ENCODE peak calls at places on chromosomes 2 and 18, in ten cellular contexts. P is fibroblast of lung; Z is naive thymus-derived CD4-positive, alpha-beta T cell; U is PC-3; N is CD4-positive, alpha-beta memory T cell; C is A549; E is breast epithelium; G is spleen; W is mesenchymal stem cell; T is small intestine. F is an unnamed sample.

GRCh38 chr2:77512521-77512920 is 9.7 kb downstream of the LRRTM4 start:
- DNase-seq in P (peak), Z (no peak), U (peak), N (no peak), C (no peak), E (no peak), G (no peak), W (peak), T (no peak), F (no peak)

GRCh38 chr2:66578067-66578852 is 143.3 kb downstream of the MEIS1 start:
- DNase-seq in P (no peak), Z (no peak), U (no peak), N (no peak), C (no peak), E (no peak), G (peak), W (no peak), T (no peak), F (no peak)

GRCh38 chr2:217045725-217046475 is 186.0 kb upstream of the TNP1 start:
- DNase-seq in P (peak), Z (no peak), U (peak), N (no peak), C (peak), E (no peak), G (no peak), W (no peak), T (no peak), F (no peak)

GRCh38 chr2:62197609-62198236 is 1.8 kb downstream of the B3GNT2 start:
- DNase-seq in P (no peak), Z (peak), U (peak), N (peak), C (no peak), E (no peak), G (peak), W (peak), T (peak), F (peak)

GRCh38 chr18:73670536-73670935 is 477.1 kb downstream of the FBXO15 start:
- DNase-seq in P (peak), Z (no peak), U (peak), N (no peak), C (no peak), E (no peak), G (no peak), W (no peak), T (no peak), F (peak)

GRCh38 chr18:55327454-55327853 is 260.5 kb downstream of the TCF4 start:
- DNase-seq in P (no peak), Z (no peak), U (no peak), N (no peak), C (no peak), E (no peak), G (no peak), W (no peak), T (no peak), F (no peak)

GRCh38 chr2:159157361-159158045 is 129.0 kb downstream of the WDSUB1 start:
- DNase-seq in P (no peak), Z (no peak), U (no peak), N (no peak), C (no peak), E (no peak), G (no peak), W (peak), T (no peak), F (peak)

GRCh38 chr2:30639836-30640235 is 167.4 kb downstream of the CAPN13 start:
- DNase-seq in P (no peak), Z (no peak), U (no peak), N (no peak), C (no peak), E (no peak), G (no peak), W (no peak), T (no peak), F (no peak)

GRCh38 chr2:239630618-239631286 is 229.9 kb upstream of the HDAC4 start:
- DNase-seq in P (peak), Z (no peak), U (peak), N (no peak), C (peak), E (peak), G (no peak), W (no peak), T (no peak), F (peak)

GRCh38 chr2:121036226-121036692 is 248.7 kb downstream of the TFCP2L1 start:
- DNase-seq in P (no peak), Z (no peak), U (peak), N (no peak), C (peak), E (no peak), G (no peak), W (no peak), T (peak), F (no peak)

GRCh38 chr18:3603460-3604259 is 153.7 kb downstream of the TGIF1 start:
- DNase-seq in P (peak), Z (no peak), U (peak), N (no peak), C (peak), E (no peak), G (peak), W (peak), T (peak), F (peak)

GRCh38 chr18:62715829-62716678 is 713 bp downstream of the PHLPP1 start:
- DNase-seq in P (peak), Z (peak), U (peak), N (peak), C (peak), E (peak), G (peak), W (peak), T (peak), F (peak)

GRCh38 chr2:9266711-9267110 is 60.1 kb downstream of the ASAP2 start:
- DNase-seq in P (peak), Z (no peak), U (no peak), N (no peak), C (no peak), E (no peak), G (no peak), W (peak), T (no peak), F (no peak)
- H3K27ac ChIP-seq in P (no peak), Z (no peak), U (no peak), N (no peak), C (no peak), E (no peak), G (no peak), W (no peak), T (no peak), F (peak)

GRCh38 chr2:7984693-7985353 is 697.0 kb upstream of the ID2 start:
- DNase-seq in P (no peak), Z (no peak), U (no peak), N (no peak), C (no peak), E (no peak), G (no peak), W (no peak), T (no peak), F (no peak)

GRCh38 chr2:7989823-7990222 is 692.0 kb upstream of the ID2 start:
- DNase-seq in P (no peak), Z (no peak), U (no peak), N (no peak), C (no peak), E (no peak), G (no peak), W (no peak), T (no peak), F (no peak)

GRCh38 chr2:7986431-7986830 is 695.4 kb upstream of the ID2 start:
- DNase-seq in P (no peak), Z (no peak), U (no peak), N (no peak), C (no peak), E (peak), G (no peak), W (no peak), T (no peak), F (no peak)

GRCh38 chr2:7987992-7988391 is 693.9 kb upstream of the ID2 start:
- DNase-seq in P (no peak), Z (no peak), U (no peak), N (no peak), C (no peak), E (no peak), G (no peak), W (no peak), T (no peak), F (no peak)

DNA sequence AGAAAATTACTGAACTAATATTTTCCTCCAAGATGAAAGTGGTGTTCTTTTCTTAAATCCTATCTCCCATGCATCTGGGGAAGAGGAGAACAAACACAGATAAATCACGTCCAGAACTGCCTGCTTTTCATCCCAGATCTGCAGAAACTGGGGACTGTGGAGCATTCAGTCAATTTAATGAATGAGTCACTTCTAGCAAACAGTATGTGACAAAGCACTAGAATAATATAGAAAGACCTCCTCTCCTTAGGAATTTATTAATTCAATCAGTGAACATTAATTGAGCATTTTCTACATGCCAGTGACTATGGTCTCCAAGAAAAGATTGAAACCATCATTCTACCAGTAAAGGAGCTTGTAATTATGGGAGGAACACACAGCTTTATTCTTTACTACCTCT is 693.4 kb upstream of the ID2 start:
- DNase-seq in P (no peak), Z (no peak), U (peak), N (no peak), C (no peak), E (no peak), G (no peak), W (no peak), T (no peak), F (no peak)
- H3K27ac ChIP-seq in P (no peak), Z (no peak), U (no peak), N (no peak), C (no peak), E (no peak), G (no peak), W (no peak), T (no peak), F (no peak)

DNA sequence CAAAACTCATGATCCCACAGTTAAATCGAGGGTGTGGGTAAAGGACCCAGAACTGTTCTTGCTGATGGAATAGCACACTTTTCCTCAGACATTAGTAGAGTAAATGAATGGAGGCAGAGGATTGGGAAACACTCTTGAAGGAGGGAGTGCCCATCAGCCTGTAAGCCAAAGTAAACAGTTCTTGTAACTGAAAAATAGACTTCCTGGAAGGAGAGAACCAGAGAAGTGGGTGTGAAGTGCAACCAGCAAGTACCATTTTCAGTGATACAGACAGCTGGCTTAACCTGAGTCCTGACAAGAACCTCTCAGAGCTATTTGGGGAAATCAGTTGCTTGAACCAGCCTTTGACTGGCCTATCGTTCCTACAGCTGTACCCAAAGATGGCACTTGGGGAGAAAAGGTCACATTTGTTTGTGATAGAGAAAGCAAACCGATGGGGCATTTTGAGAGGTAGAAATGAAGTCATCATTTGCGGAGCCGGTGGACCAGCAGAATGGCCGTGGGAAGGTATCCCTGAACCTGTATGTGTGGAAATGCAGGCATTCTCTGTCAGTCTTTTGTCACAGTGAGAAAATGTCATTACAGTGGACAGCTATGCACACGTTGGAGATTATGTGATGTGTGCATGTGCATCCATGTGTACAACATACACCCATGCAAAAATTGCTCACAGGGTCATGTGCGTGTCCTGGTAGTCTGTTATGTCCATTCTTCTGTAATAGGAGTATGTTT is 17.7 kb downstream of the CRIM1 start:
- DNase-seq in P (peak), Z (no peak), U (peak), N (no peak), C (peak), E (no peak), G (no peak), W (peak), T (peak), F (no peak)
- H3K27ac ChIP-seq in P (peak), Z (no peak), U (peak), N (no peak), C (peak), E (peak), G (peak), W (peak), T (no peak), F (peak)

DNA sequence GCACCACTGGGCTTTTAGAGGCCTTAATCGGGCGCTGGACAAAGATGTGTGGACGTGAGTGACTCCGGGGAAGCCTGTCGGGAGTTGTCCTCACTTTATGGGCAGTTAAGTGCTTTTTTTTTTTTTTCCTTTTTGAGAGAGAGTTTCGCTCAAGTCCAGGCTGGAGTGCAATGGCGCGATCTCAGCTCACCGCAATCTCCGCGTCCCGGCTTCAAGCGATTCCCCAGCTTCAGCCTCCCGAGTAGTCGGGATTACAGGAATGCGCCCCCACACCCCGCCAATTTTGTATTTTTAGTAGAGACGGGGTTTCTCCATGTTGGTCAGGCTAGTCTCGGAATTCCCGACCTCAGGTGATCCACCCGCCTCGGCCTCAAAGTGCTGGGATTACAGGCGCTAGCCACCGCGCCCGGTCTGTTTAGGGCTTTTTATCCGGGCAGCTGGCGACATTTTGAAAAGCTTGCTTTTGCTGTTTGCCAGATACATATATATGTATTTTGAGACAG is 1.5 kb downstream of the MSH6 start:
- DNase-seq in P (peak), Z (no peak), U (no peak), N (no peak), C (no peak), E (no peak), G (no peak), W (peak), T (no peak), F (no peak)
- H3K27ac ChIP-seq in P (peak), Z (peak), U (no peak), N (peak), C (peak), E (peak), G (peak), W (peak), T (no peak), F (peak)

GRCh38 chr2:24045511-24046508 is 1.4 kb downstream of the WDCP start:
- DNase-seq in P (no peak), Z (no peak), U (no peak), N (no peak), C (no peak), E (no peak), G (no peak), W (no peak), T (peak), F (no peak)
- H3K27ac ChIP-seq in P (no peak), Z (no peak), U (no peak), N (no peak), C (no peak), E (no peak), G (no peak), W (no peak), T (no peak), F (no peak)